ENCODE peak calls at places on chromosomes 6 and 20, in five cellular contexts. One of them, this sample, is unnamed.

GRCh38 chr20:44085616-44086434 is 101.2 kb downstream of the JPH2 start:
- DNase-seq in cardiac muscle cell: no peak
- DNase-seq in mucosa of descending colon: no peak
- DNase-seq in psoas muscle: no peak
- DNase-seq in uterus: no peak
- DNase-seq in this sample: no peak

GRCh38 chr6:95837890-95838289 is 177.9 kb upstream of the FUT9 start:
- DNase-seq in uterus: no peak
- DNase-seq in cardiac muscle cell: no peak
- DNase-seq in psoas muscle: no peak
- DNase-seq in mucosa of descending colon: no peak
- DNase-seq in this sample: no peak

GRCh38 chr6:119978274-119978889 is 628.8 kb upstream of the MAN1A1 start:
- DNase-seq in psoas muscle: no peak
- DNase-seq in mucosa of descending colon: no peak
- DNase-seq in cardiac muscle cell: peak; percentile 35
- DNase-seq in uterus: no peak
- DNase-seq in this sample: no peak

GRCh38 chr6:124679392-124679791 is 282.8 kb upstream of the RNF217 start:
- DNase-seq in uterus: no peak
- DNase-seq in cardiac muscle cell: no peak
- DNase-seq in mucosa of descending colon: no peak
- DNase-seq in psoas muscle: no peak
- DNase-seq in this sample: no peak

GRCh38 chr6:118843685-118844390 is 50.1 kb upstream of the ASF1A start:
- DNase-seq in mucosa of descending colon: no peak
- DNase-seq in cardiac muscle cell: peak; percentile 20
- DNase-seq in uterus: no peak
- DNase-seq in psoas muscle: no peak
- DNase-seq in this sample: no peak

GRCh38 chr6:15391500-15391899 is 145.6 kb downstream of the JARID2 start:
- DNase-seq in mucosa of descending colon: no peak
- DNase-seq in cardiac muscle cell: peak; percentile 20
- DNase-seq in psoas muscle: no peak
- DNase-seq in uterus: no peak
- DNase-seq in this sample: no peak

GRCh38 chr6:17061097-17061496 is 40.8 kb upstream of the STMND1 start:
- DNase-seq in psoas muscle: no peak
- DNase-seq in cardiac muscle cell: no peak
- DNase-seq in uterus: no peak
- DNase-seq in mucosa of descending colon: no peak
- DNase-seq in this sample: no peak

GRCh38 chr20:35729836-35730582 is 12.1 kb downstream of the RBM39 start:
- DNase-seq in cardiac muscle cell: no peak
- DNase-seq in psoas muscle: no peak
- DNase-seq in uterus: no peak
- DNase-seq in mucosa of descending colon: no peak
- DNase-seq in this sample: no peak

GRCh38 chr6:100171533-100172321 is 177.7 kb upstream of the MCHR2 start:
- DNase-seq in psoas muscle: no peak
- DNase-seq in uterus: no peak
- DNase-seq in mucosa of descending colon: no peak
- DNase-seq in cardiac muscle cell: peak; percentile 52
- DNase-seq in this sample: no peak

GRCh38 chr6:93392797-93393196 is 26.6 kb downstream of the EPHA7 start:
- DNase-seq in cardiac muscle cell: no peak
- DNase-seq in psoas muscle: no peak
- DNase-seq in mucosa of descending colon: no peak
- DNase-seq in uterus: no peak
- DNase-seq in this sample: no peak

GRCh38 chr6:13098808-13099570 is 229.3 kb downstream of the TBC1D7 start:
- DNase-seq in mucosa of descending colon: no peak
- DNase-seq in uterus: no peak
- DNase-seq in psoas muscle: no peak
- DNase-seq in cardiac muscle cell: no peak
- DNase-seq in this sample: no peak

GRCh38 chr20:9966966-9967365 is 67.8 kb upstream of the ANKEF1 start:
- DNase-seq in psoas muscle: no peak
- DNase-seq in uterus: no peak
- DNase-seq in mucosa of descending colon: no peak
- DNase-seq in cardiac muscle cell: peak; percentile 15
- DNase-seq in this sample: no peak

GRCh38 chr20:309841-310644 is 12.7 kb downstream of the ZCCHC3 start:
- DNase-seq in psoas muscle: peak; percentile 98
- DNase-seq in cardiac muscle cell: peak; percentile 100
- DNase-seq in uterus: peak; percentile 99
- DNase-seq in mucosa of descending colon: peak; percentile 93
- DNase-seq in this sample: peak; percentile 99

GRCh38 chr6:85157266-85157665 is 292.6 kb upstream of the NT5E start:
- DNase-seq in cardiac muscle cell: no peak
- DNase-seq in uterus: no peak
- DNase-seq in mucosa of descending colon: no peak
- DNase-seq in psoas muscle: no peak
- DNase-seq in this sample: no peak

GRCh38 chr6:106453756-106454367 is 93.3 kb downstream of the CRYBG1 start:
- DNase-seq in uterus: no peak
- DNase-seq in cardiac muscle cell: no peak
- DNase-seq in psoas muscle: no peak
- DNase-seq in mucosa of descending colon: no peak
- DNase-seq in this sample: no peak

GRCh38 chr6:46777476-46778346 is 15.5 kb upstream of the MEP1A start:
- DNase-seq in psoas muscle: no peak
- DNase-seq in uterus: no peak
- DNase-seq in mucosa of descending colon: no peak
- DNase-seq in cardiac muscle cell: no peak
- DNase-seq in this sample: no peak

GRCh38 chr20:2942439-2942838 is 69.2 kb downstream of the PTPRA start:
- DNase-seq in cardiac muscle cell: peak; percentile 71
- DNase-seq in uterus: no peak
- DNase-seq in mucosa of descending colon: no peak
- DNase-seq in psoas muscle: no peak
- DNase-seq in this sample: no peak

GRCh38 chr6:53320964-53321363 is 27.8 kb downstream of the ELOVL5 start:
- DNase-seq in cardiac muscle cell: no peak
- DNase-seq in psoas muscle: no peak
- DNase-seq in mucosa of descending colon: no peak
- DNase-seq in uterus: no peak
- DNase-seq in this sample: no peak

GRCh38 chr6:4008324-4009047 is 70.5 kb downstream of the FAM217A start:
- DNase-seq in mucosa of descending colon: no peak
- DNase-seq in psoas muscle: no peak
- DNase-seq in uterus: no peak
- DNase-seq in cardiac muscle cell: peak; percentile 90
- DNase-seq in this sample: no peak

GRCh38 chr20:1566701-1567100 is 9.2 kb upstream of the SIRPD start:
- DNase-seq in cardiac muscle cell: no peak
- DNase-seq in psoas muscle: no peak
- DNase-seq in mucosa of descending colon: no peak
- DNase-seq in uterus: no peak
- DNase-seq in this sample: no peak

GRCh38 chr6:551405-551804 is 105.5 kb downstream of the HUS1B start:
- DNase-seq in mucosa of descending colon: no peak
- DNase-seq in psoas muscle: no peak
- DNase-seq in cardiac muscle cell: peak; percentile 17
- DNase-seq in uterus: no peak
- DNase-seq in this sample: no peak

GRCh38 chr20:52190437-52191131 is 995 bp downstream of the ZFP64 start:
- DNase-seq in cardiac muscle cell: peak; percentile 35
- DNase-seq in psoas muscle: no peak
- DNase-seq in mucosa of descending colon: no peak
- DNase-seq in uterus: no peak
- DNase-seq in this sample: peak; percentile 29

GRCh38 chr20:9344080-9344920 is 170.1 kb upstream of the LAMP5 start:
- DNase-seq in uterus: peak; percentile 43
- DNase-seq in psoas muscle: no peak
- DNase-seq in cardiac muscle cell: peak; percentile 70
- DNase-seq in mucosa of descending colon: no peak
- DNase-seq in this sample: peak; percentile 62

GRCh38 chr6:114830515-114830914 is 487.7 kb upstream of the HS3ST5 start:
- DNase-seq in cardiac muscle cell: no peak
- DNase-seq in mucosa of descending colon: no peak
- DNase-seq in uterus: no peak
- DNase-seq in psoas muscle: no peak
- DNase-seq in this sample: no peak

GRCh38 chr6:55726144-55726543 is 147.2 kb upstream of the HMGCLL1 start:
- DNase-seq in cardiac muscle cell: no peak
- DNase-seq in psoas muscle: no peak
- DNase-seq in uterus: no peak
- DNase-seq in mucosa of descending colon: no peak
- DNase-seq in this sample: no peak

GRCh38 chr6:163790296-163790840 is 375.9 kb downstream of the QKI start:
- DNase-seq in mucosa of descending colon: no peak
- DNase-seq in psoas muscle: no peak
- DNase-seq in uterus: no peak
- DNase-seq in cardiac muscle cell: peak; percentile 42
- DNase-seq in this sample: no peak

GRCh38 chr6:99458319-99458718 is 33.2 kb upstream of the PNISR start:
- DNase-seq in psoas muscle: no peak
- DNase-seq in uterus: no peak
- DNase-seq in cardiac muscle cell: peak; percentile 39
- DNase-seq in mucosa of descending colon: no peak
- DNase-seq in this sample: no peak

GRCh38 chr6:164167873-164168405 is 753.4 kb downstream of the QKI start:
- DNase-seq in mucosa of descending colon: no peak
- DNase-seq in cardiac muscle cell: no peak
- DNase-seq in uterus: no peak
- DNase-seq in psoas muscle: no peak
- DNase-seq in this sample: no peak

GRCh38 chr6:90053614-90054013 is 159.3 kb downstream of the GJA10 start:
- DNase-seq in uterus: no peak
- DNase-seq in mucosa of descending colon: no peak
- DNase-seq in psoas muscle: no peak
- DNase-seq in cardiac muscle cell: no peak
- DNase-seq in this sample: no peak

GRCh38 chr20:45951474-45951873 is 17.0 kb downstream of the PCIF1 start:
- DNase-seq in mucosa of descending colon: no peak
- DNase-seq in cardiac muscle cell: no peak
- DNase-seq in uterus: no peak
- DNase-seq in psoas muscle: no peak
- DNase-seq in this sample: no peak
- H3K36me3 ChIP-seq in mucosa of descending colon: peaks cover 20% of the 10 kb centered on the region
- H3K36me3 ChIP-seq in cardiac muscle cell: peaks cover 39% of the 10 kb centered on the region
- H3K36me3 ChIP-seq in uterus: no peaks in the 10 kb centered on the region
- H3K36me3 ChIP-seq in psoas muscle: peaks cover 90% of the 10 kb centered on the region
- H3K36me3 ChIP-seq in this sample: peaks cover 62% of the 10 kb centered on the region

GRCh38 chr20:59163641-59164530 is at the start of gene ZNF831:
- DNase-seq in mucosa of descending colon: no peak
- DNase-seq in psoas muscle: no peak
- DNase-seq in cardiac muscle cell: no peak
- DNase-seq in uterus: no peak
- DNase-seq in this sample: no peak
- H3K4me1 ChIP-seq in mucosa of descending colon: peaks cover 17% of the 10 kb centered on the region
- H3K4me1 ChIP-seq in psoas muscle: no peaks in the 10 kb centered on the region
- H3K4me1 ChIP-seq in cardiac muscle cell: no peaks in the 10 kb centered on the region
- H3K4me1 ChIP-seq in uterus: no peaks in the 10 kb centered on the region
- H3K4me1 ChIP-seq in this sample: no peaks in the 10 kb centered on the region

GRCh38 chr6:36491378-36491965 is 48.7 kb downstream of the KCTD20 start:
- DNase-seq in psoas muscle: no peak
- DNase-seq in cardiac muscle cell: no peak
- DNase-seq in uterus: no peak
- DNase-seq in mucosa of descending colon: no peak
- DNase-seq in this sample: no peak

GRCh38 chr6:36492092-36492491 is 49.3 kb downstream of the KCTD20 start:
- DNase-seq in mucosa of descending colon: no peak
- DNase-seq in psoas muscle: no peak
- DNase-seq in uterus: no peak
- DNase-seq in cardiac muscle cell: no peak
- DNase-seq in this sample: no peak

GRCh38 chr6:36492621-36493020 is 49.8 kb downstream of the KCTD20 start:
- DNase-seq in psoas muscle: no peak
- DNase-seq in mucosa of descending colon: no peak
- DNase-seq in cardiac muscle cell: peak; percentile 8
- DNase-seq in uterus: no peak
- DNase-seq in this sample: no peak

GRCh38 chr6:36495086-36495485 is 52.2 kb downstream of the STK38 start:
- DNase-seq in mucosa of descending colon: no peak
- DNase-seq in psoas muscle: no peak
- DNase-seq in uterus: no peak
- DNase-seq in cardiac muscle cell: no peak
- DNase-seq in this sample: no peak

DNA sequence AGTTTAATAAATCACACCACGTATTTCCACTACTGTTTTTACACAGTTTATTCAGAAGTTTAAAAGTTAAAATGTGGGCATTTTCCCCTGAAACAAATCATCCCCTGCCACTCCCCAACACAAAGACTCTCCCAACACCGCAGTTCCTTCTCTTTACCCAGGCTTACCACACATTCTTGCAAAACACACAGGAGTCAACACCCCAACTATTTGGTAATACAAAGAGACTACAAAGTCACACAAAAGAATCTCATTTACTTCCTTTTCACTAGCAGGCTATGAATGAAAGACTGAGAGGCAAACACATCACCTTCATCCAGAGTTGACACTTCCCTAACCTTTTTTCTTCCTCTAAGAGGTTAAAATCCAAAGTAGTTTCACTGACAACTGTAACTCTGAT is 51.1 kb downstream of the KCTD20 start:
- DNase-seq in mucosa of descending colon: no peak
- DNase-seq in psoas muscle: no peak
- DNase-seq in uterus: no peak
- DNase-seq in cardiac muscle cell: peak; percentile 48
- DNase-seq in this sample: no peak
- H3K36me3 ChIP-seq in mucosa of descending colon: peaks cover 17% of the 10 kb centered on the region
- H3K36me3 ChIP-seq in psoas muscle: peaks cover 68% of the 10 kb centered on the region
- H3K36me3 ChIP-seq in uterus: no peaks in the 10 kb centered on the region
- H3K36me3 ChIP-seq in cardiac muscle cell: peaks cover 40% of the 10 kb centered on the region
- H3K36me3 ChIP-seq in this sample: peaks cover 51% of the 10 kb centered on the region

GRCh38 chr20:57483287-57484050 is 41.5 kb downstream of the CTCFL start:
- DNase-seq in cardiac muscle cell: no peak
- DNase-seq in mucosa of descending colon: no peak
- DNase-seq in psoas muscle: no peak
- DNase-seq in uterus: no peak
- DNase-seq in this sample: no peak

GRCh38 chr20:57481281-57481711 is 43.6 kb downstream of the CTCFL start:
- DNase-seq in cardiac muscle cell: no peak
- DNase-seq in psoas muscle: no peak
- DNase-seq in uterus: no peak
- DNase-seq in mucosa of descending colon: no peak
- DNase-seq in this sample: no peak

GRCh38 chr20:57484772-57485171 is 40.2 kb downstream of the CTCFL start:
- DNase-seq in psoas muscle: no peak
- DNase-seq in uterus: no peak
- DNase-seq in cardiac muscle cell: no peak
- DNase-seq in mucosa of descending colon: no peak
- DNase-seq in this sample: no peak

GRCh38 chr20:57482148-57482547 is 42.8 kb downstream of the CTCFL start:
- DNase-seq in mucosa of descending colon: no peak
- DNase-seq in cardiac muscle cell: no peak
- DNase-seq in psoas muscle: no peak
- DNase-seq in uterus: no peak
- DNase-seq in this sample: no peak

DNA sequence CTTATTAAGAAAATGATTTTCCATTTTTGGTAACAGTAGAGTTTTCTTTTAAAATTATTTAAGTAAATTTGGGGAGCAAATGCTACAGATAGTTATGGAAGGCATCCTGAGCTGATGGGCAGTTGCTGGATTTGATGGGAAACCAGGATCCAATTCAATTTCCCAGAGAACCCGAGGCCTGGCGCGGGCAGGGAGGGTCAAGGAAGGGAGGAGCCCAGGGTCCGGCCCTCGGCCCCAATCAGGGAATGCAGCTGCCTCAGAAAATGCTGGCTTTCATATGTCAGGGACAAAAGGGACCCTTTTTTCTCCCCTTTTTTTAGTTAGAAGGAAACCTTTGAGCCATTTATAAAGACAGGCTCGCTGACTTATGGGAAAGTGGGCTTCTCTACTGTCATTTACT is 42.1 kb downstream of the CTCFL start:
- DNase-seq in psoas muscle: no peak
- DNase-seq in cardiac muscle cell: no peak
- DNase-seq in uterus: no peak
- DNase-seq in mucosa of descending colon: no peak
- DNase-seq in this sample: no peak
- H3K4me1 ChIP-seq in psoas muscle: no peaks in the 10 kb centered on the region
- H3K4me1 ChIP-seq in cardiac muscle cell: peaks cover 35% of the 10 kb centered on the region
- H3K4me1 ChIP-seq in uterus: no peaks in the 10 kb centered on the region
- H3K4me1 ChIP-seq in mucosa of descending colon: no peaks in the 10 kb centered on the region
- H3K4me1 ChIP-seq in this sample: peaks cover 15% of the 10 kb centered on the region

This sample was measured in heart left ventricle.